ENCODE peak calls at places on chromosomes 2 and 18, in five cellular contexts. Z, I, T, C and B are unnamed samples.

GRCh38 chr2:7681852-7682461 is 764.7 kb downstream of the RNF144A start:
- DNase-seq in T (no peak), I (no peak), Z (no peak), C (no peak), B (no peak)

GRCh38 chr2:24702800-24703199 is 90.4 kb downstream of the PTRHD1 start:
- DNase-seq in C (no peak), I (peak), T (peak), Z (peak), B (peak)

GRCh38 chr18:75343389-75343788 is 84.1 kb downstream of the SMIM21 start:
- DNase-seq in T (no peak), Z (no peak), I (no peak), C (no peak), B (no peak)

GRCh38 chr2:106719222-106719621 is 166.7 kb downstream of the ST6GAL2 start:
- DNase-seq in I (no peak), T (no peak), C (no peak), Z (no peak), B (no peak)

GRCh38 chr18:48548404-48548771 is 9.6 kb downstream of the CTIF start:
- DNase-seq in Z (peak), T (no peak), I (no peak), C (no peak), B (peak)

GRCh38 chr2:41206004-41206403 is 754.1 kb upstream of the SLC8A1 start:
- DNase-seq in I (no peak), Z (no peak), T (no peak), C (no peak), B (no peak)

GRCh38 chr2:174606336-174606735 is 8.7 kb upstream of the WIPF1 start:
- DNase-seq in Z (peak), C (no peak), I (peak), T (peak), B (peak)

GRCh38 chr2:1448009-1448408 is 34.7 kb downstream of the TPO start:
- DNase-seq in Z (no peak), C (no peak), T (no peak), I (no peak), B (no peak)

GRCh38 chr2:12469053-12469625 is 247.6 kb upstream of the TRIB2 start:
- DNase-seq in Z (peak), I (no peak), T (no peak), C (no peak), B (no peak)

GRCh38 chr2:74201196-74201595 is 2.8 kb downstream of the MTHFD2 start:
- DNase-seq in T (no peak), Z (no peak), I (no peak), C (no peak), B (no peak)

GRCh38 chr2:196271786-196272185 is 100.4 kb upstream of the STK17B start:
- DNase-seq in Z (no peak), C (no peak), T (no peak), I (no peak), B (no peak)

GRCh38 chr2:3025261-3025660 is 352.4 kb downstream of the EIPR1 start:
- DNase-seq in T (no peak), C (no peak), Z (no peak), I (no peak), B (no peak)

GRCh38 chr2:45936623-45936979 is 285.1 kb downstream of the PRKCE start:
- DNase-seq in Z (no peak), T (no peak), C (no peak), I (no peak), B (no peak)
- TF ChIP-seq CTCF in Z (no peak), T (no peak), C (no peak), I (peak), B (no peak)

GRCh38 chr2:96508521-96509113 is 3.5 kb upstream of the NEURL3 start:
- DNase-seq in Z (no peak), C (no peak), T (no peak), I (no peak), B (no peak)
- H3K4me3 ChIP-seq in Z (no peak), C (peak), T (no peak), I (no peak), B (no peak)

DNA sequence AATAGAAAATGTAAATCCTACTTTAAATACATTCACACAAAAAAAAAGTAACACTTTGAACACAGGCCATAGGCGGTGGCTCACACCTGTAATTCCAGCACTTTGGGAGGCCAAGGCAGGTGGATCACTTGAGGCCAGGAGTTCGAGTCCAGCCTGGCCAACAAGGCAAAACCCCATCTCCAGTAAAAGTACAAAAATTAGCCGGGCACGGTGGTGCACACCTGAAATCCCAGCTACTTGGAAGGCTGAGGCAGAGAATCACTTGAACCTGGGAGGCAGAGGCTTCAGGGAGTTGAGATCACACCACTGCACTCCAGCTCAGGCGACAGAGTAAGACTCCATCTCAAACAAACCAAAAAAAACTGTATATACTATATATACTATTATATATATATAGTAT is 303.6 kb downstream of the BCL11A start:
- DNase-seq in Z (no peak), C (no peak), T (no peak), I (no peak), B (no peak)
- TF ChIP-seq CTCF in Z (no peak), C (no peak), T (no peak), I (no peak), B (no peak)

GRCh38 chr2:241473399-241473798 is 35.0 kb downstream of the STK25 start:
- DNase-seq in T (no peak), Z (no peak), I (no peak), C (no peak), B (no peak)
- H3K4me3 ChIP-seq in T (no peak), Z (no peak), I (no peak), C (no peak), B (no peak)

GRCh38 chr2:88452151-88452851 is at the start of gene FOXI3:
- DNase-seq in Z (no peak), T (no peak), I (no peak), C (no peak), B (peak)

GRCh38 chr2:88450186-88450585 is 2.3 kb downstream of the FOXI3 start:
- DNase-seq in T (no peak), I (no peak), Z (no peak), C (no peak), B (no peak)

GRCh38 chr2:88450925-88451575 is 1.4 kb downstream of the FOXI3 start:
- DNase-seq in I (no peak), C (no peak), T (no peak), Z (no peak), B (no peak)

GRCh38 chr2:88451647-88452150 is 794 bp downstream of the FOXI3 start:
- DNase-seq in C (no peak), Z (no peak), T (no peak), I (no peak), B (peak)

DNA sequence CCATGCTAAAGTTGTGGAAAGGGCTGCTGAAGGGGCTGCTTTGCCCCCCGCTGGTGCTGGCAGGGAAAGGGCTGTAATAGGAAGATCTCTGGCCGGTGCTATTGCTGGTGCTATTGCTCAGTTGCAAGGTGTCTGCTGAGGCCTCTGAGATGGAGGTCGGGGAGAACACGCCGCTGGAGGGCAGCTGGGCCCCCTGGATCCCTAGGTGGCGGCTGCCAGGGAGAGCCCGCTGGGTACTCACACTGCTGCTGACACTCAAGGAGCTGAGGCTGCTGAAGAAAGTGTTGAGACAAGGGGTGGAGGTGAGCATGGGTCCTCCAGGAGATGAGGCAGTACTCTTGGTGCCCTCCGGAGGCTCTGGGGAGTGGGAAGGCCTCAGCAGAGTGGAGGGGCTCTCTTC is 4.2 kb downstream of the FOXI3 start:
- DNase-seq in I (no peak), T (no peak), C (no peak), Z (no peak), B (no peak)
- TF ChIP-seq CTCF in I (no peak), T (no peak), C (no peak), Z (no peak), B (no peak)

GRCh38 chr18:12301263-12302005 is 6.6 kb upstream of the TUBB6 start:
- DNase-seq in C (no peak), I (no peak), T (no peak), Z (no peak), B (no peak)
- H3K4me3 ChIP-seq in C (no peak), I (no peak), T (no peak), Z (no peak), B (no peak)

DNA sequence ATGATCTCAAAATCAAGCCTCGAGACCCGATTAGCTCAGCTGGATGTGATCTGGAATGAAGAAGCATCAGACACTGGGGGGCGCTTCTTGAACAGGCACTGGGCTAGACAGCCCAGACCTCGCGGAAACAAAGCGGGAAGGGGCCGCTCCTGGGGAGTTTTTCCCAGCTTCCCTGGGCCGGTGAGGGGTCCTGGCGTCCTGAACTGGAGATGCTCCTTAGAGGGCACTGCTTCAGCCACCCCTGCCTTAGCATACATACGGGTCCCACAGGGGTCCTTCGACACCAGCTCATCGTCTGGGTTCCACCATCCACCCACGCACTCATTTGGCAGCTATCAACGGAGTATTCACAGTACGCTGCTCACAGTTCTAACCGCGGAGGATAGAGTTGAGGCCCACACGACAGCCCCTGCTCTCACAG is 146.7 kb downstream of the TSN start:
- DNase-seq in I (no peak), Z (peak), T (no peak), C (no peak), B (no peak)
- TF ChIP-seq CTCF in I (peak), Z (peak), T (no peak), C (no peak), B (no peak)